ENCODE peak calls at places on chromosomes 16 and 17, in nine cellular contexts. H, S, B, N, D, X, A, M and E are unnamed samples.

GRCh38 chr16:88591577-88592021 is 21.4 kb downstream of the ZC3H18 start:
- DNase-seq in D (no peak), H (no peak), N (peak; percentile 8), B (no peak), S (peak; percentile 74), X (no peak), A (no peak), M (no peak), E (no peak)

GRCh38 chr17:74307984-74308773 is 17.8 kb upstream of the KIF19 start:
- DNase-seq in B (no peak), H (peak; percentile 85), S (no peak), N (no peak), D (no peak), A (peak; percentile 35), X (no peak), M (no peak), E (no peak)

GRCh38 chr17:9004132-9004960 is 17.0 kb upstream of the NTN1 start:
- DNase-seq in A (no peak), N (no peak), D (no peak), M (no peak), S (no peak), X (no peak), B (no peak), H (no peak), E (no peak)

GRCh38 chr16:80100846-80101451 is 439.8 kb upstream of the DYNLRB2 start:
- DNase-seq in X (no peak), N (no peak), S (no peak), H (no peak), M (no peak), A (no peak), D (no peak), B (no peak), E (no peak)

GRCh38 chr17:72472116-72472515 is 351.3 kb downstream of the SOX9 start:
- DNase-seq in D (no peak), N (no peak), M (no peak), B (no peak), S (no peak), H (no peak), A (no peak), X (no peak), E (no peak)

GRCh38 chr17:80477647-80478478 is 1.5 kb upstream of the NPTX1 start:
- DNase-seq in S (peak; percentile 81), B (no peak), D (peak; percentile 70), N (peak; percentile 59), X (peak; percentile 59), M (no peak), A (peak; percentile 60), H (no peak), E (no peak)

GRCh38 chr17:12983986-12984932 is 33.6 kb downstream of the ELAC2 start:
- DNase-seq in X (peak; percentile 86), N (peak; percentile 96), D (no peak), S (peak; percentile 91), B (no peak), A (no peak), H (peak; percentile 44), M (no peak), E (peak; percentile 22)

GRCh38 chr17:11736613-11737289 is 138.5 kb downstream of the DNAH9 start:
- DNase-seq in A (no peak), S (no peak), B (no peak), X (no peak), N (no peak), H (no peak), D (no peak), M (no peak), E (no peak)

DNA sequence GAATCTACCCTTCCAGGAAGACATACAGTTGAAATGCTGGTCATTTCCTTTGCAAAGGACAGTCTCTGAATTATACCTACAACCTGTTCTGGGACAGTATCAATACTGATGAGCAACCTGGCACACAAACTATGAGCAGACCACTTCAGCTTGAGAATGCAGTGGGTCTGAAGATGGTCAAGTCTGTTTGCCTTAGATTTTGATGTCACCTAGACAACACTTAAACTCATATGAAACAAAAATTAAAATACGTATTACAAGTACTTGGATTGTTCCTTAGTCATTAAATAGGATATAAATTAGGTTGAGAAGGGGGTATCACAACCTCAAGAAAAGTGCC is 3.5 kb downstream of the SRSF2 start:
- DNase-seq in B (no peak), A (no peak), S (no peak), N (no peak), X (no peak), D (no peak), H (no peak), M (no peak), E (no peak)
- TF ChIP-seq POLR2A in B (no peak), A (no peak), S (no peak), N (no peak), X (no peak), D (no peak), H (no peak), M (no peak), E (no peak)

GRCh38 chr16:56632160-56632847 is at the start of gene MT1M:
- DNase-seq in H (no peak), B (no peak), A (no peak), N (no peak), D (no peak), X (peak; percentile 58), M (peak; percentile 39), S (peak; percentile 83), E (no peak)
- TF ChIP-seq POLR2A in H (no peak), B (no peak), A (peak; percentile 37), N (no peak), D (no peak), X (no peak), M (peak; percentile 15), S (peak; percentile 28), E (no peak)

GRCh38 chr17:75785770-75786538 is 1.3 kb downstream of the UNK start:
- DNase-seq in S (peak; percentile 48), H (peak; percentile 20), A (no peak), N (peak; percentile 68), B (no peak), X (no peak), M (no peak), D (no peak), E (no peak)

GRCh38 chr17:75793453-75793852 is 8.8 kb downstream of the UNK start:
- DNase-seq in H (no peak), X (no peak), S (no peak), A (no peak), M (no peak), N (no peak), D (no peak), B (no peak), E (no peak)

GRCh38 chr17:75795820-75796607 is 11.4 kb downstream of the UNK start:
- DNase-seq in B (no peak), M (no peak), N (no peak), X (no peak), A (no peak), D (no peak), S (peak; percentile 32), H (peak; percentile 6), E (no peak)

GRCh38 chr17:75791251-75791650 is 6.6 kb downstream of the UNK start:
- DNase-seq in S (no peak), D (no peak), A (no peak), H (no peak), N (no peak), X (no peak), M (no peak), B (no peak), E (no peak)
- TF ChIP-seq POLR2A in S (no peak), D (no peak), A (no peak), H (no peak), N (no peak), X (no peak), M (no peak), B (no peak), E (no peak)

GRCh38 chr17:83062011-83062817 is 17.2 kb upstream of the METRNL start:
- DNase-seq in A (peak; percentile 13), M (no peak), X (no peak), S (peak; percentile 57), D (no peak), N (no peak), H (peak; percentile 72), B (peak; percentile 44), E (no peak)
- TF ChIP-seq POLR2A in A (no peak), M (no peak), X (no peak), S (no peak), D (no peak), N (no peak), H (no peak), B (no peak), E (no peak)

GRCh38 chr17:75844530-75845057 is 390 bp upstream of the UNC13D start:
- DNase-seq in H (peak; percentile 91), A (peak; percentile 66), B (peak; percentile 84), D (peak; percentile 76), M (peak; percentile 81), N (no peak), S (peak; percentile 71), X (no peak), E (peak; percentile 90)

GRCh38 chr17:75845933-75846700 is 1.9 kb upstream of the UNC13D start:
- DNase-seq in D (no peak), B (no peak), M (no peak), A (no peak), N (no peak), H (peak; percentile 78), X (no peak), S (peak; percentile 64), E (no peak)

GRCh38 chr17:75843577-75844529 is at the start of gene UNC13D:
- DNase-seq in X (no peak), M (no peak), D (no peak), S (peak; percentile 66), A (no peak), N (no peak), H (peak; percentile 95), B (no peak), E (no peak)

GRCh38 chr17:75846701-75847594 is 2.7 kb upstream of the UNC13D start:
- DNase-seq in A (no peak), S (peak; percentile 69), N (no peak), H (peak; percentile 78), D (no peak), M (no peak), B (no peak), X (no peak), E (no peak)

DNA sequence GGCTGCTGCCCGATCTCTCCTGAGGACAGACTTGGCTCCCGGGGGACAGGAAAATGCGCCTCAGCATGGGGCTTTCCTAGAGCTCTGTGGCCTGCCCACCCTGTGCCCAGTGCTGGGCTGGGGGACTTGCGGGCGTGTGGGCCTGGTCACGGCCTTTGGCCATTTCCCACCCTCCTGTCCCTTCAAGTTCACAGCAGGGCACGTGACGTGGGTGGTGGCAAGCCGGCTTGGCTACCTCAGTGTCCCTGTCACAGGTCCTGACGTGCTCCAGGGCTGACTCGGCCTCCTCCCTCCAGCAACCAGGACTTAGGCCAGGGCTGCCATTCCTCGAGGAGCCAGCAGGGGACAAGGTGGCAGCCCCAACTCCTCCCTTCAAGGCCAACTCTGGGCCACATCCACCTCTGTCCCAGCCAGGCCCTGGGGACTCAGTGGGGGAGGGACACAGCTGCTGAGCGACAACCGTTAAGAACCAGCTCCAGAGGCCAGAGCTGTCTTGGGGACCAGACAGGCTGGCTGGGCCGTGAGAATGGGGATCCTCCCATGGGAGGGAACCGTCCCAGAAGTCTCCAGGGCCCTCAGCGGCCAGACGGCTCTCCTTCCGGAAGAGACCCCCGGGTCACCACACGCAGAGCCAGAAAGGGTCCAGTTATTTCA is 981 bp upstream of the UNC13D start:
- DNase-seq in M (peak; percentile 92), D (peak; percentile 91), N (peak; percentile 73), A (peak; percentile 93), H (peak; percentile 94), X (peak; percentile 69), B (peak; percentile 92), S (peak; percentile 90), E (peak; percentile 92)
- TF ChIP-seq POLR2A in M (peak; percentile 37), D (no peak), N (no peak), A (peak; percentile 59), H (no peak), X (no peak), B (no peak), S (no peak), E (peak; percentile 22)